ENCODE peak calls at places on chromosomes 16 and 17, in five cellular contexts. H is suprapubic skin, L is stomach, O is transverse colon, S is spleen. N is an unnamed sample. For H3K4me1, the result is how much of the 10 kb centered on the place peaks cover.

GRCh38 chr16:84964729-84965128 is 46.6 kb downstream of the ZDHHC7 start:
- DNase-seq in H (no peak), L (no peak), O (no peak), S (no peak), N (no peak)

GRCh38 chr16:23435500-23435899 is 17.5 kb downstream of the COG7 start:
- DNase-seq in H (no peak), L (peak), O (peak), S (peak), N (peak)

GRCh38 chr16:70573451-70574121 is 50.0 kb downstream of the SF3B3 start:
- DNase-seq in H (no peak), L (no peak), O (no peak), S (no peak), N (peak)

GRCh38 chr17:43845772-43846171 is 1.2 kb upstream of the CD300LG start:
- DNase-seq in H (no peak), L (no peak), O (no peak), S (no peak), N (no peak)

GRCh38 chr17:80498242-80498919 is 22.0 kb upstream of the NPTX1 start:
- DNase-seq in H (peak), L (no peak), O (peak), S (no peak), N (peak)

GRCh38 chr17:10757067-10757466 is 27.2 kb upstream of the TMEM220 start:
- DNase-seq in H (no peak), L (peak), O (no peak), S (no peak), N (no peak)

GRCh38 chr17:81302861-81303326 is 7.8 kb upstream of the SLC38A10 start:
- DNase-seq in H (no peak), L (no peak), O (no peak), S (no peak), N (no peak)

GRCh38 chr17:82216301-82217119 is 3.9 kb upstream of the CCDC57 start:
- DNase-seq in H (peak), L (peak), O (peak), S (peak), N (peak)

GRCh38 chr17:19302791-19303233 is 59.7 kb downstream of the B9D1 start:
- DNase-seq in H (no peak), L (no peak), O (no peak), S (peak), N (peak)

GRCh38 chr16:83847371-83848225 is 39.8 kb downstream of the HSBP1 start:
- DNase-seq in H (no peak), L (no peak), O (no peak), S (no peak), N (no peak)

GRCh38 chr17:79075433-79075805 is 795 bp downstream of the ENGASE start:
- DNase-seq in H (no peak), L (no peak), O (no peak), S (no peak), N (no peak)

GRCh38 chr17:56976941-56977570 is 875 bp upstream of the SCPEP1 start:
- DNase-seq in H (no peak), L (no peak), O (no peak), S (peak), N (no peak)

GRCh38 chr17:19387921-19388521 is 1.0 kb upstream of the MFAP4 start:
- DNase-seq in H (peak), L (no peak), O (no peak), S (peak), N (peak)

GRCh38 chr17:78330570-78331224 is 29.2 kb downstream of the SOCS3 start:
- DNase-seq in H (no peak), L (no peak), O (peak), S (no peak), N (no peak)

GRCh38 chr16:4323845-4324478 is 8.1 kb downstream of the GLIS2 start:
- DNase-seq in H (no peak), L (peak), O (peak), S (no peak), N (peak)

GRCh38 chr16:3789375-3790067 is 72.2 kb upstream of the TRAP1 start:
- DNase-seq in H (no peak), L (no peak), O (no peak), S (no peak), N (no peak)

GRCh38 chr17:49361129-49361901 is 735 bp downstream of the ZNF652 start:
- DNase-seq in H (peak), L (peak), O (peak), S (peak), N (peak)

GRCh38 chr17:80861892-80862291 is 129.7 kb upstream of the CHMP6 start:
- DNase-seq in H (no peak), L (no peak), O (peak), S (peak), N (peak)

GRCh38 chr17:80782536-80783427 is 208.9 kb upstream of the CHMP6 start:
- DNase-seq in H (no peak), L (no peak), O (no peak), S (no peak), N (peak)

GRCh38 chr16:75589301-75589700 is 23.1 kb downstream of the GABARAPL2 start:
- DNase-seq in H (peak), L (no peak), O (no peak), S (no peak), N (no peak)

GRCh38 chr16:89437991-89438390 is 52.4 kb downstream of the ANKRD11 start:
- DNase-seq in H (no peak), L (no peak), O (no peak), S (no peak), N (no peak)

GRCh38 chr17:1068356-1068755 is 71.4 kb downstream of the TIMM22 start:
- DNase-seq in H (no peak), L (no peak), O (no peak), S (no peak), N (no peak)

GRCh38 chr17:16001498-16001897 is 1.9 kb downstream of the TTC19 start:
- DNase-seq in H (no peak), L (no peak), O (no peak), S (no peak), N (no peak)

GRCh38 chr17:47776330-47777197 is 43.5 kb downstream of the TBX21 start:
- DNase-seq in H (no peak), L (no peak), O (peak), S (no peak), N (no peak)

GRCh38 chr17:58345500-58345899 is 6.5 kb downstream of the SUPT4H1 start:
- DNase-seq in H (no peak), L (no peak), O (no peak), S (no peak), N (no peak)

GRCh38 chr17:77875051-77875780 is 83.3 kb upstream of the TNRC6C start:
- DNase-seq in H (no peak), L (no peak), O (no peak), S (no peak), N (no peak)

GRCh38 chr17:17359271-17359670 is 56.1 kb downstream of the NT5M start:
- DNase-seq in H (no peak), L (no peak), O (no peak), S (peak), N (no peak)

GRCh38 chr16:13733561-13733960 is 186.4 kb upstream of the ERCC4 start:
- DNase-seq in H (no peak), L (no peak), O (no peak), S (no peak), N (no peak)

GRCh38 chr17:7483238-7484066 is 714 bp upstream of the POLR2A start:
- DNase-seq in H (peak), L (peak), O (peak), S (peak), N (peak)

GRCh38 chr17:45406107-45406506 is 26.6 kb downstream of the ARHGAP27 start:
- DNase-seq in H (no peak), L (no peak), O (no peak), S (no peak), N (no peak)

GRCh38 chr16:75770051-75770450 is 43.8 kb upstream of the CPHXL start:
- DNase-seq in H (no peak), L (no peak), O (no peak), S (no peak), N (no peak)

GRCh38 chr17:83064732-83065659 is 14.4 kb upstream of the METRNL start:
- DNase-seq in H (peak), L (peak), O (peak), S (peak), N (peak)

GRCh38 chr16:30006095-30006473 is 4.7 kb downstream of the DOC2A start:
- DNase-seq in H (no peak), L (no peak), O (no peak), S (no peak), N (no peak)

GRCh38 chr17:80441133-80441578 is 26.2 kb downstream of the ENDOV start:
- DNase-seq in H (no peak), L (no peak), O (no peak), S (no peak), N (no peak)

GRCh38 chr16:84374160-84374489 is 5.8 kb downstream of the ATP2C2 start:
- DNase-seq in H (no peak), L (no peak), O (no peak), S (no peak), N (no peak)

GRCh38 chr17:47184671-47185070 is 4.4 kb downstream of the CDC27 start:
- DNase-seq in H (no peak), L (no peak), O (no peak), S (no peak), N (no peak)

GRCh38 chr16:66551788-66552287 is 538 bp upstream of the CKLF start:
- DNase-seq in H (no peak), L (no peak), O (no peak), S (no peak), N (no peak)
- TF ChIP-seq POLR2AphosphoS5 in H (no peak), L (no peak), O (no peak), S (no peak), N (no peak)

GRCh38 chr17:31492880-31493655 is 101.6 kb downstream of the RAB11FIP4 start:
- DNase-seq in H (no peak), L (peak), O (peak), S (peak), N (no peak)

GRCh38 chr17:31492206-31492605 is 100.7 kb downstream of the RAB11FIP4 start:
- DNase-seq in H (no peak), L (no peak), O (no peak), S (no peak), N (no peak)

GRCh38 chr17:31490019-31490383 is 98.5 kb downstream of the RAB11FIP4 start:
- DNase-seq in H (no peak), L (no peak), O (no peak), S (no peak), N (no peak)

GRCh38 chr17:31490991-31491793 is 99.7 kb downstream of the RAB11FIP4 start:
- DNase-seq in H (no peak), L (no peak), O (peak), S (peak), N (no peak)

DNA sequence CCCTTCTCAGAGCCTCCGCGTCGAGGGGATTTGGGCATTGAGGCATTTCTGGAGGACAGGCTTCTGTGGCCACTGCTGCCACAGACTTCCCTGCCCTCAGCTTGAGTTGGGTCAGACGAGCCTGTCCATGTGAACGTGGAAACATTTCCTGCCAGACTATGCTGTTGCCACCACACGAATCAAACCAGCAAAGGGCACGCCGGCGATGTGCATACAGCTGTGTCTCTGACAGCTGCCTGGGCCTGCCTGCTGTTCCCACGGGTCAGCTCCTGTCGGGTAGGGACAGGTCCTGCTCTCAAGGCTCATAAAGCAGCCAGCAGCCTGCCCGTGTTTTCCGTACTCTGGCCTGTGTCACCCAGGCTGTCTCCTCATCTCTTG is 100.3 kb downstream of the RAB11FIP4 start:
- DNase-seq in H (no peak), L (no peak), O (no peak), S (peak), N (no peak)
- H3K4me1 ChIP-seq in H (half or more), L (half or more), O (half or more), S (half or more), N (under half)

GRCh38 chr17:34254651-34255380 is at the start of gene CCL2:
- DNase-seq in H (peak), L (peak), O (peak), S (no peak), N (peak)

GRCh38 chr17:34255381-34255732 is 272 bp downstream of the CCL2 start:
- DNase-seq in H (no peak), L (no peak), O (no peak), S (no peak), N (no peak)

GRCh38 chr17:34255841-34256240 is 756 bp downstream of the CCL2 start:
- DNase-seq in H (no peak), L (no peak), O (no peak), S (no peak), N (no peak)

GRCh38 chr17:34252890-34253525 is 2.1 kb upstream of the CCL2 start:
- DNase-seq in H (no peak), L (no peak), O (no peak), S (no peak), N (no peak)

GRCh38 chr17:34254146-34254545 is 939 bp upstream of the CCL2 start:
- DNase-seq in H (no peak), L (no peak), O (no peak), S (no peak), N (no peak)
- TF ChIP-seq POLR2AphosphoS5 in H (no peak), L (peak), O (peak), S (peak), N (peak)

DNA sequence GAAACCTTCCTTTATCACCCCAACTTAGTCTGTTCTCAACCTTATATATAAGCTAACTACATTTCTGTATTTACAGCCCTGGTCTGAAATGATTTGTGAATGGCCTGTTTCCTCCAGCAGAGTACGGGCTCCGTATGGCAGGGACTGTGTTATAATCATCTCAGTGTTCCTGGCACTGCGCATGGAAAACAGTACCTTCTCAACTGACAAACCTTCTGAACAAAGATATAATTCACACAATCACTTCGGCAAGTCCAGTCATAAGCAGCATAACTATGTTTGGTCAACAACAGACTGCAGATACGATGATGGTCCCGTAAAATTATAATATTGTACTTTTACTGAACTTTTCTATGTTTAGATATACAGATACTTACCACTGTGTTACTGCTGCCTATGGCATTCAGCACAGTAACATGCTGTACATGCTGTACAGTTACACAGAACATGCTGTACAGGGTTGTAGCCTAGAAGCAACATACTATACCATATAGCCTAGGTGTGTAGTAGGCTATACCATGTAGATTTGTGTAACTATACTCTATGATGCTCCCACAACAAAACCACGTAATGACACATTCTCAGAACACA is 30.0 kb downstream of the ANKFY1 start:
- DNase-seq in H (no peak), L (no peak), O (peak), S (no peak), N (peak)
- H3K4me1 ChIP-seq in H (under half), L (under half), O (under half), S (under half), N (half or more)

GRCh38 chr17:74759941-74760340 is 11.5 kb downstream of the NHERF1 start:
- DNase-seq in H (no peak), L (peak), O (no peak), S (no peak), N (no peak)
- TF ChIP-seq POLR2AphosphoS5 in H (no peak), L (no peak), O (no peak), S (no peak), N (no peak)

GRCh38 chr17:50636804-50637195 is 2.1 kb downstream of the ABCC3 start:
- DNase-seq in H (no peak), L (no peak), O (no peak), S (no peak), N (no peak)
- H3K4me1 ChIP-seq in H (half or more), L (half or more), O (half or more), S (half or more), N (under half)

DNA sequence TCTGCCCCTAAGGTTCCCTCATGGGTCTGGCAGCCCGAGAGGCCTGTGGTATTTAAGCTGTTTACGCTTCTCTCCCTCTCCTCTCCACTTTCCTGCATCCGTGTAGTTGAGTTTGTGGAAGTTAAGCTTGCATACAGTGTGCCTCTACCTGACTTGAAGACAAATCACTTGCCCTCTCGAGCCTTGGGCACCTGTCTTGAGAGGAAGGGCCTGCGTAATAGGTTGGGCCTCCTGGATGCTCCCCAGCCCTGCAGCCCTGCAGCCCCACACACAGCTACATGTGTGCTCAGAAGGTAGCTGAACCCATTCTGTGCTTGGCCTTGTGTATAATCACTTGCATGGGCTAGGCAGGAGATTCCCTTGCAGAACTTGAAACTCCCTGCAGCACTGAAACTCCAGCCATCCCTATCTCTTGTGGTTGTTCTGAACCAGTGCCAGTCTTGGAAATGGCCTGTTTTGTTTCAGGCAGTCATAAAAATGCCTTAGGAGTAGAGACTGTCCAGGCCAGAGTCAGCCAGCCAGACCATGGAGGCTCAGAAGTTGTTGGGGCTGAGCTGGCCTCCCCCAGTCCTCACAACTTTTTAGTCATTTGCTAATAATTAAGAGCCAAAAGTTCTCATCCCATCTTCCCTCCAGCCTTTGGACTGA is 134.6 kb downstream of the CLEC16A start:
- DNase-seq in H (no peak), L (no peak), O (peak), S (no peak), N (peak)
- TF ChIP-seq POLR2AphosphoS5 in H (no peak), L (peak), O (peak), S (no peak), N (peak)